ENCODE peak calls at places on chromosomes 4 and X, in six cellular contexts. One of them, this sample, is unnamed.

GRCh38 chr4:115113382-115114106 is at the start of gene NDST4:
- DNase-seq in NCI-H69: peak; percentile 90
- DNase-seq in germinal center: no peak
- DNase-seq in Panc1: no peak
- DNase-seq in lower leg skin: no peak
- DNase-seq in HCEC 1CT: no peak
- DNase-seq in this sample: peak; percentile 16

GRCh38 chr4:9999956-10000551 is 21.2 kb downstream of the SLC2A9 start:
- DNase-seq in NCI-H69: no peak
- DNase-seq in germinal center: no peak
- DNase-seq in Panc1: no peak
- DNase-seq in lower leg skin: no peak
- DNase-seq in HCEC 1CT: no peak
- DNase-seq in this sample: no peak

GRCh38 chrX:81263067-81263466 is 61.2 kb downstream of the SH3BGRL start:
- DNase-seq in NCI-H69: no peak
- DNase-seq in germinal center: no peak
- DNase-seq in Panc1: no peak
- DNase-seq in lower leg skin: no peak
- DNase-seq in HCEC 1CT: no peak
- DNase-seq in this sample: no peak

GRCh38 chrX:42129541-42129940 is 206.2 kb upstream of the CASK start:
- DNase-seq in NCI-H69: no peak
- DNase-seq in germinal center: no peak
- DNase-seq in Panc1: no peak
- DNase-seq in lower leg skin: no peak
- DNase-seq in HCEC 1CT: no peak
- DNase-seq in this sample: no peak

GRCh38 chr4:124018383-124019317 is 622.1 kb downstream of the SPRY1 start:
- DNase-seq in NCI-H69: peak; percentile 57
- DNase-seq in germinal center: no peak
- DNase-seq in Panc1: no peak
- DNase-seq in lower leg skin: peak; percentile 85
- DNase-seq in HCEC 1CT: peak; percentile 36
- DNase-seq in this sample: peak; percentile 6

GRCh38 chrX:137342969-137343368 is 223.0 kb upstream of the ZIC3 start:
- DNase-seq in NCI-H69: no peak
- DNase-seq in germinal center: no peak
- DNase-seq in Panc1: no peak
- DNase-seq in lower leg skin: no peak
- DNase-seq in HCEC 1CT: no peak
- DNase-seq in this sample: no peak

GRCh38 chrX:2342878-2343277 is 157.9 kb downstream of the DHRSX start:
- DNase-seq in NCI-H69: no peak
- DNase-seq in germinal center: no peak
- DNase-seq in Panc1: no peak
- DNase-seq in lower leg skin: peak; percentile 18
- DNase-seq in HCEC 1CT: peak; percentile 71
- DNase-seq in this sample: no peak

GRCh38 chrX:116357317-116357716 is 79.1 kb upstream of the SLC6A14 start:
- DNase-seq in NCI-H69: no peak
- DNase-seq in germinal center: no peak
- DNase-seq in Panc1: no peak
- DNase-seq in lower leg skin: no peak
- DNase-seq in HCEC 1CT: no peak
- DNase-seq in this sample: no peak

GRCh38 chr4:95159384-95159783 is 389.4 kb downstream of the UNC5C start:
- DNase-seq in NCI-H69: no peak
- DNase-seq in germinal center: no peak
- DNase-seq in Panc1: no peak
- DNase-seq in lower leg skin: no peak
- DNase-seq in HCEC 1CT: no peak
- DNase-seq in this sample: no peak

GRCh38 chrX:8565729-8566128 is 101.1 kb downstream of the VCX3B start:
- DNase-seq in NCI-H69: peak; percentile 57
- DNase-seq in germinal center: no peak
- DNase-seq in Panc1: no peak
- DNase-seq in lower leg skin: no peak
- DNase-seq in HCEC 1CT: no peak
- DNase-seq in this sample: no peak

GRCh38 chrX:21986596-21986995 is 45.5 kb upstream of the PHEX start:
- DNase-seq in NCI-H69: no peak
- DNase-seq in germinal center: no peak
- DNase-seq in Panc1: no peak
- DNase-seq in lower leg skin: no peak
- DNase-seq in HCEC 1CT: no peak
- DNase-seq in this sample: no peak

GRCh38 chrX:108298165-108298602 is 140.0 kb downstream of the COL4A6 start:
- DNase-seq in NCI-H69: no peak
- DNase-seq in germinal center: no peak
- DNase-seq in Panc1: no peak
- DNase-seq in lower leg skin: no peak
- DNase-seq in HCEC 1CT: no peak
- DNase-seq in this sample: no peak

GRCh38 chrX:111880735-111881134 is 4.8 kb downstream of the TRPC5OS start:
- DNase-seq in NCI-H69: no peak
- DNase-seq in germinal center: no peak
- DNase-seq in Panc1: no peak
- DNase-seq in lower leg skin: no peak
- DNase-seq in HCEC 1CT: no peak
- DNase-seq in this sample: no peak

GRCh38 chr4:150381671-150382427 is 200.1 kb upstream of the MAB21L2 start:
- DNase-seq in NCI-H69: no peak
- DNase-seq in germinal center: no peak
- DNase-seq in Panc1: no peak
- DNase-seq in lower leg skin: no peak
- DNase-seq in HCEC 1CT: peak; percentile 58
- DNase-seq in this sample: no peak

GRCh38 chr4:165440415-165440882 is 61.6 kb downstream of the CPE start:
- DNase-seq in NCI-H69: peak; percentile 72
- DNase-seq in germinal center: no peak
- DNase-seq in Panc1: no peak
- DNase-seq in lower leg skin: no peak
- DNase-seq in HCEC 1CT: peak; percentile 36
- DNase-seq in this sample: peak; percentile 6

GRCh38 chr4:153243464-153243863 is 39.2 kb downstream of the TRIM2 start:
- DNase-seq in NCI-H69: peak; percentile 11
- DNase-seq in germinal center: no peak
- DNase-seq in Panc1: no peak
- DNase-seq in lower leg skin: no peak
- DNase-seq in HCEC 1CT: no peak
- DNase-seq in this sample: no peak

GRCh38 chr4:184413227-184414064 is 60.9 kb downstream of the IRF2 start:
- DNase-seq in NCI-H69: no peak
- DNase-seq in germinal center: no peak
- DNase-seq in Panc1: no peak
- DNase-seq in lower leg skin: no peak
- DNase-seq in HCEC 1CT: no peak
- DNase-seq in this sample: no peak

GRCh38 chr4:40121515-40121914 is 64.9 kb downstream of the N4BP2 start:
- DNase-seq in NCI-H69: no peak
- DNase-seq in germinal center: no peak
- DNase-seq in Panc1: peak; percentile 56
- DNase-seq in lower leg skin: no peak
- DNase-seq in HCEC 1CT: peak; percentile 77
- DNase-seq in this sample: peak; percentile 99

GRCh38 chr4:74635490-74636123 is 158.7 kb downstream of the BTC start:
- DNase-seq in NCI-H69: no peak
- DNase-seq in germinal center: no peak
- DNase-seq in Panc1: no peak
- DNase-seq in lower leg skin: no peak
- DNase-seq in HCEC 1CT: no peak
- DNase-seq in this sample: no peak

GRCh38 chr4:47075919-47076318 is 44.6 kb downstream of the GABRB1 start:
- DNase-seq in NCI-H69: no peak
- DNase-seq in germinal center: no peak
- DNase-seq in Panc1: no peak
- DNase-seq in lower leg skin: no peak
- DNase-seq in HCEC 1CT: no peak
- DNase-seq in this sample: no peak

GRCh38 chr4:125112536-125112935 is 202.2 kb upstream of the FAT4 start:
- DNase-seq in NCI-H69: no peak
- DNase-seq in germinal center: no peak
- DNase-seq in Panc1: no peak
- DNase-seq in lower leg skin: no peak
- DNase-seq in HCEC 1CT: no peak
- DNase-seq in this sample: no peak

GRCh38 chr4:65311120-65311519 is 359.2 kb downstream of the EPHA5 start:
- DNase-seq in NCI-H69: no peak
- DNase-seq in germinal center: no peak
- DNase-seq in Panc1: no peak
- DNase-seq in lower leg skin: no peak
- DNase-seq in HCEC 1CT: no peak
- DNase-seq in this sample: no peak

GRCh38 chr4:2335729-2336101 is 73.8 kb upstream of the MXD4 start:
- DNase-seq in NCI-H69: no peak
- DNase-seq in germinal center: no peak
- DNase-seq in Panc1: no peak
- DNase-seq in lower leg skin: peak; percentile 68
- DNase-seq in HCEC 1CT: no peak
- DNase-seq in this sample: no peak

GRCh38 chrX:30219372-30219771 is 4.0 kb downstream of the MAGEB2 start:
- DNase-seq in NCI-H69: no peak
- DNase-seq in germinal center: no peak
- DNase-seq in Panc1: no peak
- DNase-seq in lower leg skin: no peak
- DNase-seq in HCEC 1CT: no peak
- DNase-seq in this sample: no peak

GRCh38 chrX:150201841-150202240 is 161.3 kb upstream of the MAMLD1 start:
- DNase-seq in NCI-H69: no peak
- DNase-seq in germinal center: no peak
- DNase-seq in Panc1: no peak
- DNase-seq in lower leg skin: no peak
- DNase-seq in HCEC 1CT: no peak
- DNase-seq in this sample: no peak

GRCh38 chrX:334331-334891 is 15.8 kb upstream of the GTPBP6 start:
- DNase-seq in NCI-H69: no peak
- DNase-seq in germinal center: no peak
- DNase-seq in Panc1: no peak
- DNase-seq in lower leg skin: no peak
- DNase-seq in HCEC 1CT: no peak
- DNase-seq in this sample: no peak

GRCh38 chrX:30304866-30305265 is 4.3 kb downstream of the NR0B1 start:
- DNase-seq in NCI-H69: no peak
- DNase-seq in germinal center: no peak
- DNase-seq in Panc1: no peak
- DNase-seq in lower leg skin: no peak
- DNase-seq in HCEC 1CT: no peak
- DNase-seq in this sample: no peak

GRCh38 chr4:53908661-53909078 is 155.7 kb downstream of the CHIC2 start:
- DNase-seq in NCI-H69: peak; percentile 76
- DNase-seq in germinal center: peak; percentile 37
- DNase-seq in Panc1: peak; percentile 61
- DNase-seq in lower leg skin: no peak
- DNase-seq in HCEC 1CT: peak; percentile 87
- DNase-seq in this sample: peak; percentile 95

GRCh38 chrX:45524296-45524695 is 323.6 kb upstream of the DIPK2B start:
- DNase-seq in NCI-H69: peak; percentile 44
- DNase-seq in germinal center: no peak
- DNase-seq in Panc1: no peak
- DNase-seq in lower leg skin: no peak
- DNase-seq in HCEC 1CT: peak; percentile 50
- DNase-seq in this sample: no peak

This sample was measured in RKO.